ENCODE peak calls at places on chromosome 16, in five cellular contexts. One of them, this sample, is unnamed.

GRCh38 chr16:47858333-47859067 is 297.3 kb downstream of the ABCC12 start:
- DNase-seq in fibroblast of the aortic adventitia: no peak
- DNase-seq in cardiac fibroblast: no peak
- DNase-seq in bronchial epithelial cell: peak; percentile 18
- DNase-seq in sigmoid colon: no peak
- DNase-seq in this sample: no peak

GRCh38 chr16:26710475-26710874 is 356.3 kb upstream of the C16orf82 start:
- DNase-seq in sigmoid colon: no peak
- DNase-seq in fibroblast of the aortic adventitia: no peak
- DNase-seq in cardiac fibroblast: no peak
- DNase-seq in bronchial epithelial cell: no peak
- DNase-seq in this sample: no peak

GRCh38 chr16:53741546-53741945 is 37.6 kb downstream of the FTO start:
- DNase-seq in cardiac fibroblast: no peak
- DNase-seq in sigmoid colon: no peak
- DNase-seq in bronchial epithelial cell: peak; percentile 84
- DNase-seq in fibroblast of the aortic adventitia: no peak
- DNase-seq in this sample: no peak

GRCh38 chr16:5500526-5500925 is 402.9 kb upstream of the EEF2KMT start:
- DNase-seq in sigmoid colon: no peak
- DNase-seq in bronchial epithelial cell: no peak
- DNase-seq in fibroblast of the aortic adventitia: no peak
- DNase-seq in cardiac fibroblast: no peak
- DNase-seq in this sample: no peak

GRCh38 chr16:65024649-65025243 is 97.1 kb downstream of the CDH11 start:
- DNase-seq in sigmoid colon: no peak
- DNase-seq in fibroblast of the aortic adventitia: peak; percentile 79
- DNase-seq in bronchial epithelial cell: peak; percentile 40
- DNase-seq in cardiac fibroblast: peak; percentile 71
- DNase-seq in this sample: no peak

GRCh38 chr16:74813109-74813641 is 38.6 kb upstream of the FA2H start:
- DNase-seq in sigmoid colon: peak; percentile 78
- DNase-seq in bronchial epithelial cell: peak; percentile 59
- DNase-seq in cardiac fibroblast: peak; percentile 65
- DNase-seq in fibroblast of the aortic adventitia: peak; percentile 58
- DNase-seq in this sample: peak; percentile 37

GRCh38 chr16:58098207-58099096 is 30.7 kb downstream of the CFAP20 start:
- DNase-seq in sigmoid colon: peak; percentile 54
- DNase-seq in fibroblast of the aortic adventitia: peak; percentile 26
- DNase-seq in cardiac fibroblast: peak; percentile 30
- DNase-seq in bronchial epithelial cell: peak; percentile 38
- DNase-seq in this sample: no peak

GRCh38 chr16:56862776-56863175 is 2.2 kb upstream of the SLC12A3 start:
- DNase-seq in fibroblast of the aortic adventitia: no peak
- DNase-seq in bronchial epithelial cell: no peak
- DNase-seq in sigmoid colon: no peak
- DNase-seq in cardiac fibroblast: no peak
- DNase-seq in this sample: no peak

GRCh38 chr16:71426069-71426879 is 15.6 kb downstream of the TLE7 start:
- DNase-seq in bronchial epithelial cell: peak; percentile 95
- DNase-seq in sigmoid colon: no peak
- DNase-seq in cardiac fibroblast: peak; percentile 94
- DNase-seq in fibroblast of the aortic adventitia: peak; percentile 77
- DNase-seq in this sample: peak; percentile 80

GRCh38 chr16:68644715-68645493 is at the start of gene CDH3:
- DNase-seq in fibroblast of the aortic adventitia: no peak
- DNase-seq in sigmoid colon: no peak
- DNase-seq in cardiac fibroblast: no peak
- DNase-seq in bronchial epithelial cell: peak; percentile 83
- DNase-seq in this sample: no peak

GRCh38 chr16:2339521-2340484 is 725 bp downstream of the ABCA3 start:
- DNase-seq in fibroblast of the aortic adventitia: peak; percentile 5
- DNase-seq in sigmoid colon: peak; percentile 83
- DNase-seq in bronchial epithelial cell: no peak
- DNase-seq in cardiac fibroblast: peak; percentile 13
- DNase-seq in this sample: no peak

GRCh38 chr16:72797606-72798005 is 250.3 kb downstream of the ZFHX3 start:
- DNase-seq in cardiac fibroblast: no peak
- DNase-seq in fibroblast of the aortic adventitia: no peak
- DNase-seq in bronchial epithelial cell: no peak
- DNase-seq in sigmoid colon: peak; percentile 85
- DNase-seq in this sample: no peak

GRCh38 chr16:15961060-15961511 is 11.7 kb downstream of the ABCC1 start:
- DNase-seq in fibroblast of the aortic adventitia: peak; percentile 29
- DNase-seq in cardiac fibroblast: no peak
- DNase-seq in bronchial epithelial cell: no peak
- DNase-seq in sigmoid colon: no peak
- DNase-seq in this sample: peak; percentile 73

GRCh38 chr16:57283214-57283955 is 1.1 kb downstream of the PLLP start:
- DNase-seq in fibroblast of the aortic adventitia: no peak
- DNase-seq in bronchial epithelial cell: no peak
- DNase-seq in cardiac fibroblast: no peak
- DNase-seq in sigmoid colon: peak; percentile 53
- DNase-seq in this sample: no peak

GRCh38 chr16:11471548-11471947 is 115.2 kb downstream of the LITAF start:
- DNase-seq in bronchial epithelial cell: no peak
- DNase-seq in cardiac fibroblast: no peak
- DNase-seq in sigmoid colon: no peak
- DNase-seq in fibroblast of the aortic adventitia: no peak
- DNase-seq in this sample: no peak

GRCh38 chr16:73019456-73020362 is 28.2 kb downstream of the ZFHX3 start:
- DNase-seq in cardiac fibroblast: peak; percentile 91
- DNase-seq in fibroblast of the aortic adventitia: peak; percentile 50
- DNase-seq in bronchial epithelial cell: peak; percentile 67
- DNase-seq in sigmoid colon: peak; percentile 65
- DNase-seq in this sample: no peak

GRCh38 chr16:89093602-89094251 is at the start of gene ACSF3:
- DNase-seq in sigmoid colon: peak; percentile 76
- DNase-seq in fibroblast of the aortic adventitia: peak; percentile 41
- DNase-seq in cardiac fibroblast: peak; percentile 46
- DNase-seq in bronchial epithelial cell: no peak
- DNase-seq in this sample: no peak

GRCh38 chr16:48099455-48099854 is 56.3 kb downstream of the ABCC12 start:
- DNase-seq in fibroblast of the aortic adventitia: no peak
- DNase-seq in sigmoid colon: no peak
- DNase-seq in bronchial epithelial cell: no peak
- DNase-seq in cardiac fibroblast: peak; percentile 74
- DNase-seq in this sample: no peak

GRCh38 chr16:53809088-53809951 is 105.4 kb downstream of the FTO start:
- DNase-seq in cardiac fibroblast: peak; percentile 91
- DNase-seq in bronchial epithelial cell: peak; percentile 80
- DNase-seq in sigmoid colon: no peak
- DNase-seq in fibroblast of the aortic adventitia: peak; percentile 59
- DNase-seq in this sample: no peak

GRCh38 chr16:31073073-31073822 is 792 bp downstream of the ZNF668 start:
- DNase-seq in sigmoid colon: peak; percentile 95
- DNase-seq in cardiac fibroblast: peak; percentile 92
- DNase-seq in bronchial epithelial cell: peak; percentile 52
- DNase-seq in fibroblast of the aortic adventitia: peak; percentile 88
- DNase-seq in this sample: peak; percentile 38
- TF ChIP-seq CTCF in sigmoid colon: no peak
- TF ChIP-seq CTCF in cardiac fibroblast: no peak
- TF ChIP-seq CTCF in bronchial epithelial cell: no peak
- TF ChIP-seq CTCF in fibroblast of the aortic adventitia: no peak
- TF ChIP-seq CTCF in this sample: no peak

DNA sequence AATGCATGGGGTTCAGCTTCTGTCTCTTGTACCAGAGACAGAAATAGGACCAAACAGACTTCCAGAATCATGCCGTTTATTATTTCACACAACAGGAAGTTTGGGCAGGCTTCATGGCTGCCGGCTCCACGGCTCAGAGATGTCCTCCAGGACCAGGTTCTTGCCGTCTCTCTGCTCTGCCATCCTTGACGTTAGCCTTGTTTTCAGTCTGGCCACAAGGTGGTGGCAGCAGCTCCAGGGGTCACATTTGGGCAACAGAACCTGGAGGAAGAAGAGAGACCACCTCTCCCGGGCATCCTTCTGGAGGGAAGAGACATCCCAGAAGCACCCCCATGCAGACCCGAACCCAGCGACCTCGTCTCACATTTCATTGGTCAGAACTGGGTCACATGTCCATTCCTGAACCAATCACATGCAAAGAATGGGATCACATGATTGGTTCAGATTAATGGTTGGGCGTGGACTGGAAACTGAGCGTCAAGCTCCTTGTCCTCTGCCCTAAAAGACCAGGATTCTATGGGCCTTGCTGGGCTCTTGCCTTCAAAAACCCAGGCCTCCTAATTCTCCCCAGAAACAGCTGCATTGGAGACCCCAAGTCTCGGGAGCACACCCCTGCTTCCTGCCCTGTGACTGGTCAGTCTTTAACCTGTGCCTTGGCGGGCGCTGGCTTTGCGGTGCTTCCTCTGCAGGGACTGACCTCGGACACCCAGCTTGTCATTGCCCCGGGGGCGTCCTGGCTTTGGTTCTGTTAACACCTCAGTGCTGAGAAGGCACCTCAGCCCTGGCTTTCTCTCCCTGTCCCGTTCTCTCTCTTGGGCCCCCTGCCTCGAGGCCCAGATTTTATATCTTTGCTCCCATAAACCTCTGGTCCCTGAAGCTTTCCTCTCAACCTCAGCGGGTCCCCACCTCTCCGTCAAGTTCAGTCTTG is 63.3 kb downstream of the IRF8 start:
- DNase-seq in cardiac fibroblast: no peak
- DNase-seq in fibroblast of the aortic adventitia: no peak
- DNase-seq in sigmoid colon: no peak
- DNase-seq in bronchial epithelial cell: no peak
- DNase-seq in this sample: no peak
- TF ChIP-seq CTCF in cardiac fibroblast: no peak
- TF ChIP-seq CTCF in fibroblast of the aortic adventitia: no peak
- TF ChIP-seq CTCF in sigmoid colon: no peak
- TF ChIP-seq CTCF in bronchial epithelial cell: no peak
- TF ChIP-seq CTCF in this sample: peak; percentile 23

DNA sequence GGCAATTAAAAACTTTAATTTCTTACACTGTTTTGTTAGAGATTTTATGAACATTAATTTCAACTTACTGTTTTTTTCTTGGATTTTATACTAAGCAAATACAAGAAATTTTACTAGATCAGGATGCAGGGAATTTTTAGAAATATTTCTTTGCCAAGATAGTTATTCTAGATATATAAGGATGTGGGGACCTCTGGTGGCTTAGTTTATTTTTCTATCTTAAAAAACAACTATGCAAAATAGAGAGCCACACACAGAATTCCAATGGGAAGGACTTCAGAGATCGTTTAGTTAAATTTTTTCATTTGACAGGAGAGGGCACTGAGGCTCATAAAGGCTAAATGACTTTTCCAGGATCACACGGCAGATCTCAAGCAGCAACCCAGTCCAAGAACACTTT is 23.0 kb upstream of the CAPNS2 start:
- DNase-seq in sigmoid colon: no peak
- DNase-seq in fibroblast of the aortic adventitia: peak; percentile 72
- DNase-seq in cardiac fibroblast: peak; percentile 58
- DNase-seq in bronchial epithelial cell: peak; percentile 34
- DNase-seq in this sample: no peak
- TF ChIP-seq CTCF in sigmoid colon: no peak
- TF ChIP-seq CTCF in fibroblast of the aortic adventitia: peak; percentile 15
- TF ChIP-seq CTCF in cardiac fibroblast: peak; percentile 16
- TF ChIP-seq CTCF in bronchial epithelial cell: no peak
- TF ChIP-seq CTCF in this sample: no peak

DNA sequence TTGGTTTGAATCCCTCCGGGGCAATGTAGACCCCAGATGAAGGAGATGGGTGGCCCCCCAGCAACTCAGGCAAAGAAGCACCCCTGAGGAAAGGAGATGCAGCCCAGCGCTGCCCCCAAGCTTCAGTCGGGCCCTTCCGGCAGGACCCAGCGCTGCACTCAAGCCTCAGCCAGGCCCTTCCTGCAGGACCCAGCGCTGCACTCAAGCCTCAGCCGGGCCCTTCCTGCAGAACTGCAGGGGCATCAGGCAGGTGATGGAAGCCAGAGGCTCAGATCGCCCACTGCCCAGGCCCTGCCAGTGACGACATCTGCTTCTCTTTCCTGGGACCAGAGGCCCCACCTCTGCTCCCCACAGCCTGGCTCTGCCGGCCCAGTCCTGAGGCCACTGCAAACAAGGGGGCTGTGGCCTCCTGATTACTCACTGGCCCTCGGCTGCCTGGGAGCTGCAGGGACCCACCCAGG is 7.8 kb downstream of the SOX8 start:
- DNase-seq in fibroblast of the aortic adventitia: no peak
- DNase-seq in bronchial epithelial cell: no peak
- DNase-seq in cardiac fibroblast: no peak
- DNase-seq in sigmoid colon: no peak
- DNase-seq in this sample: no peak
- TF ChIP-seq CTCF in fibroblast of the aortic adventitia: no peak
- TF ChIP-seq CTCF in bronchial epithelial cell: no peak
- TF ChIP-seq CTCF in cardiac fibroblast: no peak
- TF ChIP-seq CTCF in sigmoid colon: no peak
- TF ChIP-seq CTCF in this sample: no peak

GRCh38 chr16:4377573-4378146 is 6.0 kb downstream of the VASN start:
- DNase-seq in fibroblast of the aortic adventitia: no peak
- DNase-seq in cardiac fibroblast: no peak
- DNase-seq in sigmoid colon: no peak
- DNase-seq in bronchial epithelial cell: no peak
- DNase-seq in this sample: no peak
- TF ChIP-seq CTCF in fibroblast of the aortic adventitia: peak; percentile 33
- TF ChIP-seq CTCF in cardiac fibroblast: peak; percentile 16
- TF ChIP-seq CTCF in sigmoid colon: no peak
- TF ChIP-seq CTCF in bronchial epithelial cell: peak; percentile 31
- TF ChIP-seq CTCF in this sample: no peak